ENCODE peak calls at places on chromosomes 7 and 10, in five cellular contexts. O, U, Y, X and S are unnamed samples.

GRCh38 chr10:117342638-117343037 is 32.6 kb downstream of the PDZD8 start:
- DNase-seq in O (peak), U (no peak), Y (no peak), X (no peak), S (no peak)

GRCh38 chr10:22712246-22712958 is 2.0 kb downstream of the PIP4K2A start:
- DNase-seq in O (peak), U (no peak), Y (no peak), X (no peak), S (no peak)

GRCh38 chr7:105269397-105269796 is 119.3 kb downstream of the SRPK2 start:
- DNase-seq in O (no peak), U (no peak), Y (no peak), X (no peak), S (no peak)

GRCh38 chr7:155947051-155947450 is 134.8 kb upstream of the SHH start:
- DNase-seq in O (peak), U (no peak), Y (no peak), X (no peak), S (no peak)

GRCh38 chr7:41029072-41029492 is 673.8 kb downstream of the INHBA start:
- DNase-seq in O (peak), U (no peak), Y (no peak), X (no peak), S (no peak)

GRCh38 chr7:47343056-47343455 is 238.9 kb downstream of the TNS3 start:
- DNase-seq in O (no peak), U (no peak), Y (no peak), X (no peak), S (no peak)

GRCh38 chr10:127576751-127577161 is 27.6 kb downstream of the NPS start:
- DNase-seq in O (no peak), U (no peak), Y (no peak), X (no peak), S (no peak)

GRCh38 chr10:46035923-46036849 is 5.8 kb upstream of the NCOA4 start:
- DNase-seq in O (no peak), U (peak), Y (no peak), X (no peak), S (no peak)

GRCh38 chr10:126312167-126312566 is 76.1 kb downstream of the ADAM12 start:
- DNase-seq in O (no peak), U (no peak), Y (no peak), X (no peak), S (no peak)

GRCh38 chr10:62244785-62245595 is 23.7 kb downstream of the RTKN2 start:
- DNase-seq in O (peak), U (peak), Y (peak), X (peak), S (peak)

GRCh38 chr7:134770676-134771075 is 8.8 kb upstream of the CALD1 start:
- DNase-seq in O (no peak), U (no peak), Y (no peak), X (no peak), S (no peak)

GRCh38 chr10:99667108-99667751 is 7.9 kb downstream of the ENTPD7 start:
- DNase-seq in O (peak), U (no peak), Y (peak), X (no peak), S (peak)

GRCh38 chr10:122648599-122649428 is 50.8 kb downstream of the C10orf120 start:
- DNase-seq in O (peak), U (peak), Y (peak), X (no peak), S (peak)

GRCh38 chr10:60536529-60537114 is 146.9 kb upstream of the ANK3 start:
- DNase-seq in O (peak), U (no peak), Y (no peak), X (no peak), S (no peak)

GRCh38 chr7:118590107-118590506 is 365.6 kb downstream of the ANKRD7 start:
- DNase-seq in O (no peak), U (no peak), Y (no peak), X (no peak), S (no peak)

GRCh38 chr10:88424881-88425280 is 158.2 kb downstream of the RNLS start:
- DNase-seq in O (no peak), U (no peak), Y (no peak), X (no peak), S (no peak)

GRCh38 chr7:131164025-131164899 is 163.4 kb upstream of the MKLN1 start:
- DNase-seq in O (peak), U (no peak), Y (no peak), X (no peak), S (no peak)

GRCh38 chr10:50033481-50033880 is 34.3 kb upstream of the WASHC2A start:
- DNase-seq in O (peak), U (no peak), Y (no peak), X (no peak), S (no peak)

GRCh38 chr7:50662059-50662689 is 97.0 kb upstream of the DDC start:
- DNase-seq in O (no peak), U (no peak), Y (no peak), X (no peak), S (no peak)

GRCh38 chr10:6813876-6814275 is 233.8 kb upstream of the PRKCQ start:
- DNase-seq in O (no peak), U (no peak), Y (no peak), X (no peak), S (no peak)
- TF ChIP-seq MXI1 in O (no peak), U (no peak), Y (no peak), X (no peak), S (no peak)

GRCh38 chr7:28071570-28071969 is 109.0 kb downstream of the JAZF1 start:
- DNase-seq in O (no peak), U (no peak), Y (no peak), X (no peak), S (no peak)
- TF ChIP-seq MXI1 in O (no peak), U (no peak), Y (no peak), X (no peak), S (no peak)

DNA sequence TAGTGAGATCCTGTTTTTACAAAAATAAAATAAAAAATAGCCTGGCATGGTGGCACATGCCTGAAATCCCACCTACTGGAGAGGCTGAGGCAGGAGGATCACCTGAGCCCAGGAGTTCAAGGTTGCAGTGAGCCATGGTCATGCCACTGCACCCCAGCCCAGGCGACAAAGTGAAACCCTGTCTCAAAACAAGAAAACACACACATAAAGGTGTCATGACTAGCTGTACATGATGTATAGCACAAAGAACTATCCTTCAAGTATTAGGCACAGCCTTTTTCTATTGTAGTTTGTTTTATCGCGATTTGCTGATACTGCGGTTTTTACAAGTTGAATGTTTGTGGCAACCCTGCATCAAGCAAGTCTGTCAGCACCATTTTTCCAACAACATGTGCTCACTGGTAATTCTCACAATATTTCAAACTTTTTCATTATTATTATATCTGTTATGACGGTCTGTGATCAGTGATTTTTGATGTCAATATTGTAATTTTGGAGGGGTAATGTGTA is 11.5 kb upstream of the SNX13 start:
- DNase-seq in O (no peak), U (no peak), Y (no peak), X (no peak), S (no peak)
- TF ChIP-seq MXI1 in O (no peak), U (no peak), Y (no peak), X (no peak), S (no peak)

DNA sequence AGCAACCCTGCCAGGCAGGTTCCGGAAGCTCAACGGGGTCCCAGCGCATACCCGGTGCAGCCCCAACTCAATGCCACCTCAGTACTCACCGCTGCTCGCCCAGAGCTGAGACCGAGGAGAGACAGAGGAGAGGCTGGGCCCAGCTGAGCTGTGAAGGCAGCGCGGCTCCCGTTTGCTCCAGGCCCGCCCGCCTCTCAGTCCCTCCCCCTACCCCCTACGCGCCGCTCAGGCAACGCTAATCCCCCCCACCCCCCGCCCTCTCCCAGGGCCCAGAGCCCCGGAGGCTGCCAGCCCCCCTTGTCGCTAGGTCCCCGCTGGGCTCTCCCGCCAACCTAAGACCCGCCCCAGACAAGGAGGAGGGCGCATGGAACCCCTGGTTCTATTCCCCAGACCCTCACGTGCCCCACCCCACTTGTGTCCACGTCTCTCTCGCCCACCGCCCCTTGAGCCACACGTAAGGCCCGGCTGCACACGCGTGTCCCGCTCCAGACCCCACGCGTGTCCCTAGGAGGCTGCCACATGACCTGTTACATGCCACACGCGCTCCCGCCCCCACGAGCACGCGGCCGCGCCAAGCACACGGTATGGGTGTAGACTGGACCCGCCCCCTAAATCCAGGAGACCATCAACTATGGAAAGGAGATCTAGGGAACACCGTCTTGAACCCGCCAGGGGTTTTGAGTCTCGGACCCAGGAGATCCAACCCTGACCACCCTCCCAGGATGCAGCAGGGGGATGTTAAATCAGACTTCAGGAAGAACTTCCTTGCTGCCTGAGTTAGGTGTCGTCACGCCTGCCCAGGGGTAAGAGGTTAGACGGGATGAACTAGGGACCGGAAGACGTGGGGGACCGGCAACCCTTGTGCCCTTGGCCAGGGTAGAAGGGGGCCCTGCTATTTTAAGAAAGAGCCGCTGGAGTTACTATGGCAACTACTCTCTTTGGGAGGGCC is at the start of gene PSD:
- DNase-seq in O (no peak), U (no peak), Y (peak), X (no peak), S (peak)
- TF ChIP-seq MXI1 in O (no peak), U (no peak), Y (no peak), X (no peak), S (peak)

GRCh38 chr7:64876792-64877713 is 26.0 kb upstream of the ZNF273 start:
- DNase-seq in O (no peak), U (no peak), Y (peak), X (no peak), S (peak)
- TF ChIP-seq MXI1 in O (no peak), U (no peak), Y (no peak), X (no peak), S (peak)

GRCh38 chr7:45157286-45157652 is 322 bp upstream of the RAMP3 start:
- DNase-seq in O (no peak), U (no peak), Y (no peak), X (no peak), S (no peak)

GRCh38 chr7:45155941-45156340 is 1.6 kb upstream of the RAMP3 start:
- DNase-seq in O (no peak), U (no peak), Y (no peak), X (no peak), S (no peak)

GRCh38 chr7:45159296-45159695 is 1.7 kb downstream of the RAMP3 start:
- DNase-seq in O (no peak), U (no peak), Y (no peak), X (no peak), S (no peak)

GRCh38 chr7:45156516-45157272 is 897 bp upstream of the RAMP3 start:
- DNase-seq in O (no peak), U (no peak), Y (no peak), X (no peak), S (no peak)

DNA sequence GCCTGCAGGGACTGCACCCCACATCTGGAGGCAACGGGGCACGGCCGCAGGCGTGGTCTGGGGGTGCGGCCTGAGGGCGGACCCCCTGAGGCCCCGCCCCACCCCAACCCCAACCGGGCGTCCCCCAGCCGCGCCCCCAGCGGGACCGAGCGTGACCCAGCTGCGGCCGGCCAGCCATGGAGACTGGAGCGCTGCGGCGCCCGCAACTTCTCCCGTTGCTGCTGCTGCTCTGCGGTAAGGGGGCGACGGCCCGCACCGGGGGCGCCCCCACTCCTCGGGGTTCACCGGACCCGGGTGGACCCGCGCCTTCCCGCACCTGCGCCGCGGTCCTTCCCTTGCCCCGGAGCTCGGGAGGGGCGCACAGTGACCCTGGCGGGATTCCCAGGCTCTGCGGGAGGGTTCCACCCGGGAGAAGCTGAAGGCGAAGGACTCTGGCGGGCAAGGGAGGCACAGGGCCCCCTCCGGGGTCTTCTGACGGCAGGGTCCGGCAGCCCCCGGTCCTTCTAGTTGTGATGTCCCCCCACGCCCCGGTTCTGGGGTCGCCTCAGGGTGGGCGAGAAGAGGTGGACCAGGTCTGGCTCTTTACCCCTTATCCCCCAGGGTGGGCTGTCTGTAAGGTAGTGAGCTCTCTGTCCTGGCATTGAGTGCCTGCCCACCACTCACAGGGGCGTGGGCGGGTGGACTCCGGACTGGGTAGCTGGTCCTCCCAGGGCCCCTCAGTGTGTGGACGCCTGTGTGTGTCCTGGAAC is at the start of gene RAMP3:
- DNase-seq in O (no peak), U (no peak), Y (no peak), X (no peak), S (peak)
- TF ChIP-seq MXI1 in O (no peak), U (no peak), Y (no peak), X (no peak), S (no peak)